ENCODE peak calls at places on chromosomes 3 and 15, in four cellular contexts. J is stimulated activated effector memory CD8-positive, alpha-beta T cell treated with anti-CD3 and anti-CD28 coated beads, Interleukin-12 subunit alpha, Interleukin-12 subunit beta, amount 100 ng/mL, for 72 hours; R is RWPE2; T is gastroesophageal sphincter. Z is an unnamed sample.
A peak's percentile ranks its signal among the peaks of the same experiment; 100 is the strongest.

GRCh38 chr3:46898321-46899150 is 21.0 kb downstream of the PTH1R start:
- ATAC-seq in J (no peak), T (no peak), R (no peak), Z (no peak)

GRCh38 chr3:52028572-52028971 is 27.8 kb downstream of the DUSP7 start:
- ATAC-seq in R (peak; percentile 40), T (no peak), J (no peak), Z (no peak)

GRCh38 chr3:120708408-120708807 is 26.4 kb upstream of the HGD start:
- ATAC-seq in T (no peak), R (no peak), J (no peak), Z (no peak)

GRCh38 chr3:33665294-33665693 is 52.8 kb downstream of the CLASP2 start:
- ATAC-seq in T (no peak), R (no peak), J (peak; percentile 75), Z (no peak)

GRCh38 chr3:101778385-101779046 is 495 bp upstream of the NXPE3 start:
- ATAC-seq in R (peak; percentile 6), T (peak; percentile 15), J (no peak), Z (no peak)

GRCh38 chr15:87731630-87732029 is 524.9 kb downstream of the NTRK3 start:
- ATAC-seq in T (no peak), R (no peak), J (no peak), Z (no peak)

GRCh38 chr3:16600771-16601538 is 4.3 kb downstream of the DAZL start:
- ATAC-seq in T (peak; percentile 58), J (no peak), R (peak; percentile 82), Z (peak; percentile 39)

GRCh38 chr3:13280856-13281656 is 139.1 kb downstream of the NUP210 start:
- ATAC-seq in T (no peak), R (no peak), J (no peak), Z (no peak)

GRCh38 chr3:161637559-161637958 is 141.0 kb downstream of the OTOL1 start:
- ATAC-seq in R (no peak), J (no peak), T (no peak), Z (no peak)

GRCh38 chr15:69060041-69060481 is 45.6 kb downstream of the NOX5 start:
- ATAC-seq in J (no peak), T (no peak), R (no peak), Z (no peak)